ENCODE peak calls at places on chromosomes 7 and 10, in six cellular contexts. One of them, this sample, is unnamed.

GRCh38 chr7:132030161-132030568 is 473.7 kb upstream of the PODXL start:
- DNase-seq in fibroblast of lung: peak
- DNase-seq in left ventricle myocardium inferior: peak
- DNase-seq in esophagus squamous epithelium: no peak
- DNase-seq in OCI-LY7: no peak
- DNase-seq in AG04450: no peak
- DNase-seq in this sample: peak

GRCh38 chr10:125514206-125515162 is 168.5 kb downstream of the TEX36 start:
- DNase-seq in AG04450: no peak
- DNase-seq in fibroblast of lung: no peak
- DNase-seq in OCI-LY7: no peak
- DNase-seq in esophagus squamous epithelium: no peak
- DNase-seq in left ventricle myocardium inferior: no peak
- DNase-seq in this sample: no peak

GRCh38 chr10:124168991-124169826 is 75.8 kb upstream of the CHST15 start:
- DNase-seq in AG04450: no peak
- DNase-seq in OCI-LY7: no peak
- DNase-seq in left ventricle myocardium inferior: no peak
- DNase-seq in esophagus squamous epithelium: no peak
- DNase-seq in fibroblast of lung: no peak
- DNase-seq in this sample: no peak

GRCh38 chr7:39507866-39508551 is 58.2 kb upstream of the YAE1 start:
- DNase-seq in fibroblast of lung: no peak
- DNase-seq in AG04450: no peak
- DNase-seq in OCI-LY7: no peak
- DNase-seq in esophagus squamous epithelium: no peak
- DNase-seq in left ventricle myocardium inferior: no peak
- DNase-seq in this sample: no peak

GRCh38 chr7:105222953-105223352 is 165.8 kb downstream of the SRPK2 start:
- DNase-seq in esophagus squamous epithelium: no peak
- DNase-seq in OCI-LY7: no peak
- DNase-seq in AG04450: no peak
- DNase-seq in fibroblast of lung: no peak
- DNase-seq in left ventricle myocardium inferior: no peak
- DNase-seq in this sample: no peak

GRCh38 chr7:25633420-25633819 is 405.1 kb upstream of the NPVF start:
- DNase-seq in fibroblast of lung: no peak
- DNase-seq in esophagus squamous epithelium: no peak
- DNase-seq in AG04450: no peak
- DNase-seq in left ventricle myocardium inferior: no peak
- DNase-seq in OCI-LY7: no peak
- DNase-seq in this sample: no peak

GRCh38 chr7:123823898-123824753 is 20.8 kb upstream of the HYAL4 start:
- DNase-seq in esophagus squamous epithelium: no peak
- DNase-seq in OCI-LY7: no peak
- DNase-seq in left ventricle myocardium inferior: no peak
- DNase-seq in fibroblast of lung: no peak
- DNase-seq in AG04450: no peak
- DNase-seq in this sample: no peak

GRCh38 chr7:7176421-7177043 is 5.8 kb upstream of the C1GALT1 start:
- DNase-seq in OCI-LY7: no peak
- DNase-seq in esophagus squamous epithelium: no peak
- DNase-seq in AG04450: no peak
- DNase-seq in fibroblast of lung: peak
- DNase-seq in left ventricle myocardium inferior: no peak
- DNase-seq in this sample: peak

GRCh38 chr7:33854951-33855350 is 50.4 kb upstream of the BMPER start:
- DNase-seq in left ventricle myocardium inferior: no peak
- DNase-seq in esophagus squamous epithelium: no peak
- DNase-seq in OCI-LY7: no peak
- DNase-seq in AG04450: peak
- DNase-seq in fibroblast of lung: peak
- DNase-seq in this sample: peak

GRCh38 chr10:118047363-118047719 is 600 bp upstream of the RAB11FIP2 start:
- DNase-seq in AG04450: no peak
- DNase-seq in esophagus squamous epithelium: no peak
- DNase-seq in left ventricle myocardium inferior: peak
- DNase-seq in fibroblast of lung: no peak
- DNase-seq in OCI-LY7: no peak
- DNase-seq in this sample: no peak

GRCh38 chr7:20122073-20122472 is 95.1 kb downstream of the MACC1 start:
- DNase-seq in AG04450: no peak
- DNase-seq in OCI-LY7: no peak
- DNase-seq in fibroblast of lung: no peak
- DNase-seq in esophagus squamous epithelium: no peak
- DNase-seq in left ventricle myocardium inferior: no peak
- DNase-seq in this sample: no peak

GRCh38 chr7:20116869-20117268 is 100.3 kb downstream of the MACC1 start:
- DNase-seq in AG04450: no peak
- DNase-seq in OCI-LY7: no peak
- DNase-seq in fibroblast of lung: no peak
- DNase-seq in esophagus squamous epithelium: no peak
- DNase-seq in left ventricle myocardium inferior: no peak
- DNase-seq in this sample: no peak

DNA sequence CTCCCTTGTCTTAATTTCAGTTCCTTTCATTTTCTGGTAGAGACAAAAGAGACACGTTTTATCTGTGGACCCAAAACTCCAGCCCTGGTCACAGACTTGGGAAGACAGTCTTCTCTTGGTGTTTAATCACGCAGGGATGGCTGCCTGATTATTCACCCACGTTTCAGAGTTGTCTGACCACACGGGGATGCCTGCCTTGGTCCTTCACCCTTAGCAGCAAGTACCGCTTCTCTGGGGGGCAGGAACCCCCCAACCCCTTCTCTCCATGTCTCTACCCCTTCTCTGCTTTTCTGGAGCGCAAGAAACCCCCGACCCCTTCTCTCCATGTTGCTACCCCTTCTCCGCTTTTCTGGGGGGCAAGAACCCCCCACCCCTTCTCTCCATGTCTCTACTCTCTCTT is 95.8 kb downstream of the MACC1 start:
- DNase-seq in left ventricle myocardium inferior: no peak
- DNase-seq in esophagus squamous epithelium: no peak
- DNase-seq in AG04450: no peak
- DNase-seq in OCI-LY7: no peak
- DNase-seq in fibroblast of lung: no peak
- DNase-seq in this sample: no peak
- H3K4me3 ChIP-seq in left ventricle myocardium inferior: no peak
- H3K4me3 ChIP-seq in esophagus squamous epithelium: no peak
- H3K4me3 ChIP-seq in AG04450: no peak
- H3K4me3 ChIP-seq in OCI-LY7: no peak
- H3K4me3 ChIP-seq in fibroblast of lung: no peak
- H3K4me3 ChIP-seq in this sample: no peak

GRCh38 chr7:100693312-100694195 is 496 bp downstream of the GIGYF1 start:
- DNase-seq in esophagus squamous epithelium: no peak
- DNase-seq in AG04450: no peak
- DNase-seq in OCI-LY7: peak
- DNase-seq in left ventricle myocardium inferior: no peak
- DNase-seq in fibroblast of lung: no peak
- DNase-seq in this sample: no peak

GRCh38 chr7:100694196-100694745 is at the start of gene GIGYF1:
- DNase-seq in esophagus squamous epithelium: no peak
- DNase-seq in OCI-LY7: peak
- DNase-seq in left ventricle myocardium inferior: peak
- DNase-seq in AG04450: no peak
- DNase-seq in fibroblast of lung: peak
- DNase-seq in this sample: no peak

GRCh38 chr7:100689230-100690135 is 4.6 kb downstream of the GIGYF1 start:
- DNase-seq in left ventricle myocardium inferior: peak
- DNase-seq in OCI-LY7: no peak
- DNase-seq in esophagus squamous epithelium: no peak
- DNase-seq in AG04450: no peak
- DNase-seq in fibroblast of lung: no peak
- DNase-seq in this sample: no peak

GRCh38 chr7:100692578-100692961 is 1.5 kb downstream of the GIGYF1 start:
- DNase-seq in esophagus squamous epithelium: no peak
- DNase-seq in left ventricle myocardium inferior: no peak
- DNase-seq in OCI-LY7: no peak
- DNase-seq in fibroblast of lung: no peak
- DNase-seq in AG04450: no peak
- DNase-seq in this sample: no peak

GRCh38 chr7:100691676-100692577 is 2.1 kb downstream of the GIGYF1 start:
- DNase-seq in OCI-LY7: peak
- DNase-seq in AG04450: no peak
- DNase-seq in fibroblast of lung: peak
- DNase-seq in left ventricle myocardium inferior: peak
- DNase-seq in esophagus squamous epithelium: no peak
- DNase-seq in this sample: peak
- H3K4me3 ChIP-seq in OCI-LY7: peak
- H3K4me3 ChIP-seq in AG04450: peak
- H3K4me3 ChIP-seq in fibroblast of lung: peak
- H3K4me3 ChIP-seq in left ventricle myocardium inferior: peak
- H3K4me3 ChIP-seq in esophagus squamous epithelium: peak
- H3K4me3 ChIP-seq in this sample: peak

GRCh38 chr7:11833431-11833830 is 1.4 kb upstream of the THSD7A start:
- DNase-seq in OCI-LY7: no peak
- DNase-seq in AG04450: no peak
- DNase-seq in esophagus squamous epithelium: no peak
- DNase-seq in left ventricle myocardium inferior: no peak
- DNase-seq in fibroblast of lung: no peak
- DNase-seq in this sample: no peak

GRCh38 chr7:11830582-11831382 is 1.2 kb downstream of the THSD7A start:
- DNase-seq in OCI-LY7: no peak
- DNase-seq in left ventricle myocardium inferior: no peak
- DNase-seq in esophagus squamous epithelium: no peak
- DNase-seq in fibroblast of lung: peak
- DNase-seq in AG04450: no peak
- DNase-seq in this sample: no peak

GRCh38 chr7:11830004-11830403 is 2.0 kb downstream of the THSD7A start:
- DNase-seq in left ventricle myocardium inferior: no peak
- DNase-seq in esophagus squamous epithelium: no peak
- DNase-seq in OCI-LY7: no peak
- DNase-seq in AG04450: no peak
- DNase-seq in fibroblast of lung: no peak
- DNase-seq in this sample: no peak

GRCh38 chr7:11831727-11832495 is at the start of gene THSD7A:
- DNase-seq in left ventricle myocardium inferior: peak
- DNase-seq in OCI-LY7: no peak
- DNase-seq in AG04450: no peak
- DNase-seq in esophagus squamous epithelium: no peak
- DNase-seq in fibroblast of lung: peak
- DNase-seq in this sample: no peak

GRCh38 chr7:11831383-11831726 is 643 bp downstream of the THSD7A start:
- DNase-seq in fibroblast of lung: no peak
- DNase-seq in AG04450: no peak
- DNase-seq in left ventricle myocardium inferior: no peak
- DNase-seq in OCI-LY7: no peak
- DNase-seq in esophagus squamous epithelium: no peak
- DNase-seq in this sample: no peak
- H3K4me3 ChIP-seq in fibroblast of lung: peak
- H3K4me3 ChIP-seq in AG04450: peak
- H3K4me3 ChIP-seq in left ventricle myocardium inferior: peak
- H3K4me3 ChIP-seq in OCI-LY7: no peak
- H3K4me3 ChIP-seq in esophagus squamous epithelium: peak
- H3K4me3 ChIP-seq in this sample: peak

GRCh38 chr7:42314696-42315095 is 77.7 kb upstream of the GLI3 start:
- DNase-seq in esophagus squamous epithelium: no peak
- DNase-seq in fibroblast of lung: no peak
- DNase-seq in OCI-LY7: no peak
- DNase-seq in AG04450: no peak
- DNase-seq in left ventricle myocardium inferior: no peak
- DNase-seq in this sample: peak
- H3K4me3 ChIP-seq in esophagus squamous epithelium: no peak
- H3K4me3 ChIP-seq in fibroblast of lung: no peak
- H3K4me3 ChIP-seq in OCI-LY7: no peak
- H3K4me3 ChIP-seq in AG04450: no peak
- H3K4me3 ChIP-seq in left ventricle myocardium inferior: no peak
- H3K4me3 ChIP-seq in this sample: peak

GRCh38 chr7:155381852-155382801 is 75.8 kb upstream of the EN2 start:
- DNase-seq in esophagus squamous epithelium: no peak
- DNase-seq in fibroblast of lung: no peak
- DNase-seq in AG04450: no peak
- DNase-seq in OCI-LY7: no peak
- DNase-seq in left ventricle myocardium inferior: no peak
- DNase-seq in this sample: no peak

GRCh38 chr7:155380221-155380861 is 77.6 kb upstream of the EN2 start:
- DNase-seq in esophagus squamous epithelium: no peak
- DNase-seq in fibroblast of lung: peak
- DNase-seq in OCI-LY7: peak
- DNase-seq in left ventricle myocardium inferior: peak
- DNase-seq in AG04450: peak
- DNase-seq in this sample: peak

GRCh38 chr7:155382802-155383171 is 75.1 kb upstream of the EN2 start:
- DNase-seq in AG04450: no peak
- DNase-seq in fibroblast of lung: no peak
- DNase-seq in OCI-LY7: no peak
- DNase-seq in esophagus squamous epithelium: no peak
- DNase-seq in left ventricle myocardium inferior: no peak
- DNase-seq in this sample: no peak

GRCh38 chr7:155378959-155379871 is 78.7 kb upstream of the EN2 start:
- DNase-seq in left ventricle myocardium inferior: no peak
- DNase-seq in OCI-LY7: no peak
- DNase-seq in esophagus squamous epithelium: no peak
- DNase-seq in fibroblast of lung: no peak
- DNase-seq in AG04450: no peak
- DNase-seq in this sample: no peak

GRCh38 chr7:155380986-155381851 is 76.7 kb upstream of the EN2 start:
- DNase-seq in OCI-LY7: no peak
- DNase-seq in left ventricle myocardium inferior: no peak
- DNase-seq in esophagus squamous epithelium: no peak
- DNase-seq in AG04450: no peak
- DNase-seq in fibroblast of lung: no peak
- DNase-seq in this sample: no peak
- H3K4me3 ChIP-seq in OCI-LY7: no peak
- H3K4me3 ChIP-seq in left ventricle myocardium inferior: peak
- H3K4me3 ChIP-seq in esophagus squamous epithelium: peak
- H3K4me3 ChIP-seq in AG04450: no peak
- H3K4me3 ChIP-seq in fibroblast of lung: peak
- H3K4me3 ChIP-seq in this sample: peak

DNA sequence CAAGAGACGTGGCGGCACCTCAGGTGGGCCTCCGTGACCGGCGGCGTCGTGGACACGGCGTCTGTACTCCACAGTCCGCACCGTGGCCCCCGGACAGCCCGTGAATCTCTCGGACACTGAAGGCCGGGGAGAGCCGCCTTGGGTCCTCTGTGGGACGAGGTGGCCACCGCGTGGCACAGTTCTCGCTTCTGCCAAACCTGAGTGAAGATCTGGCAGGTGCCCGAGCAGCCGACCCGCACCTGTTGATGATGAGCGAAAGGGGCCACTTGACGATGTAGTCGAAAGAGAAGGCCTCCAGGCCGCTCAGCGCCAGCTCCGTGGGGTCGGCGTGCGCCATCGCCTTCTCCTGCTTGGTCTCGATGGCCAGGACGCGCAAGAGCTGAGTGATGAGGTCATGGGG is 8.5 kb upstream of the ADAM8 start:
- DNase-seq in esophagus squamous epithelium: no peak
- DNase-seq in OCI-LY7: no peak
- DNase-seq in fibroblast of lung: no peak
- DNase-seq in left ventricle myocardium inferior: no peak
- DNase-seq in AG04450: no peak
- DNase-seq in this sample: no peak
- H3K4me3 ChIP-seq in esophagus squamous epithelium: no peak
- H3K4me3 ChIP-seq in OCI-LY7: no peak
- H3K4me3 ChIP-seq in fibroblast of lung: no peak
- H3K4me3 ChIP-seq in left ventricle myocardium inferior: no peak
- H3K4me3 ChIP-seq in AG04450: no peak
- H3K4me3 ChIP-seq in this sample: no peak

This sample was measured in astrocyte of the cerebellum.